ENCODE peak calls at places on chromosome 2, in five cellular contexts. X is ovary, Y is spleen, P is heart left ventricle, J is mammary epithelial cell. T is an unnamed sample.

GRCh38 chr2:238945433-238946150 is 97.7 kb downstream of the TWIST2 start:
- DNase-seq in X (peak; percentile 58), Y (peak; percentile 62), P (peak; percentile 42), J (no peak), T (no peak)

GRCh38 chr2:29892576-29892975 is 28.8 kb downstream of the ALK start:
- DNase-seq in X (no peak), Y (no peak), P (no peak), J (no peak), T (no peak)

GRCh38 chr2:49934481-49934880 is 780.2 kb upstream of the FSHR start:
- DNase-seq in X (no peak), Y (no peak), P (no peak), J (no peak), T (no peak)

GRCh38 chr2:97868986-97869721 is 126.6 kb downstream of the TMEM131 start:
- DNase-seq in X (no peak), Y (no peak), P (peak; percentile 81), J (peak; percentile 96), T (no peak)

GRCh38 chr2:96359310-96359709 is 23.7 kb downstream of the NCAPH start:
- DNase-seq in X (no peak), Y (no peak), P (no peak), J (no peak), T (no peak)

GRCh38 chr2:111705711-111706323 is 178.2 kb downstream of the ANAPC1 start:
- DNase-seq in X (no peak), Y (no peak), P (no peak), J (peak; percentile 89), T (peak; percentile 46)

GRCh38 chr2:218567797-218568189 is 358 bp downstream of the USP37 start:
- DNase-seq in X (no peak), Y (no peak), P (no peak), J (no peak), T (no peak)

GRCh38 chr2:11492720-11493119 is 26.8 kb upstream of the E2F6 start:
- DNase-seq in X (no peak), Y (no peak), P (no peak), J (no peak), T (no peak)

GRCh38 chr2:142065700-142066099 is 65.1 kb downstream of the LRP1B start:
- DNase-seq in X (no peak), Y (no peak), P (no peak), J (no peak), T (no peak)

GRCh38 chr2:71244302-71244660 is 17.4 kb upstream of the PAIP2B start:
- DNase-seq in X (no peak), Y (no peak), P (no peak), J (no peak), T (no peak)

GRCh38 chr2:102258386-102259074 is 52.8 kb upstream of the IL1RL1 start:
- DNase-seq in X (no peak), Y (no peak), P (no peak), J (peak; percentile 92), T (no peak)

GRCh38 chr2:79855264-79856006 is 342.6 kb downstream of the CTNNA2 start:
- DNase-seq in X (no peak), Y (no peak), P (no peak), J (no peak), T (no peak)

GRCh38 chr2:226849349-226849748 is 13.5 kb downstream of the RHBDD1 start:
- DNase-seq in X (no peak), Y (no peak), P (no peak), J (no peak), T (no peak)

DNA sequence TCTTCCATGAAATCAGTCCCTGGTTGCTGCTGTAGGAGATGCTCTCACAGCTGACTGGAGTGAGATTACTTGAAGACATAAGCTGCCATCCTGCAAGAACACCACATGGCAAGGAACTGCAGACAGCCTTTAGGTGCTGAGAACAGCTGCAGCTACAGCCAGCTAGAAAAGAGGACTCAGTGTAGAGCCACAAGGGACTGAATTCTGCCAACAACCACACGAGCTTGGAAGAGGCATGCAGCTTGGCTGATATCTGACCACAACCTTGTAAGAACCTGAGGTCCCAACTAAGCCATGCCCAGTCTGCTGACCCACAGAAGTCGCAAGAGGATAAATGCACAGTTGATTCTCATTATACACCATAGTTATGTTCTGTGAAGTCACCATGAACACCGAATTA is 181.8 kb upstream of the ARL4C start:
- DNase-seq in X (no peak), Y (no peak), P (no peak), J (no peak), T (no peak)
- H3K4me3 ChIP-seq in X (no peak overlapping the region), Y (no peak overlapping the region), P (no peak overlapping the region), J (no peak overlapping the region), T (no peak overlapping the region)

GRCh38 chr2:61176755-61177726 is 15.1 kb downstream of the C2orf74 start:
- DNase-seq in X (peak; percentile 93), Y (peak; percentile 99), P (peak; percentile 95), J (peak; percentile 90), T (peak; percentile 94)

GRCh38 chr2:61180686-61181085 is 18.7 kb downstream of the C2orf74 start:
- DNase-seq in X (no peak), Y (no peak), P (no peak), J (no peak), T (no peak)

GRCh38 chr2:61179701-61180639 is 18.0 kb downstream of the C2orf74 start:
- DNase-seq in X (peak; percentile 73), Y (no peak), P (peak; percentile 89), J (peak; percentile 30), T (no peak)

GRCh38 chr2:61177727-61178549 is 15.9 kb downstream of the C2orf74 start:
- DNase-seq in X (no peak), Y (peak; percentile 89), P (peak; percentile 48), J (peak; percentile 20), T (peak; percentile 68)

GRCh38 chr2:61178603-61179545 is 16.9 kb downstream of the C2orf74 start:
- DNase-seq in X (no peak), Y (peak; percentile 81), P (peak; percentile 36), J (no peak), T (no peak)
- H3K36me3 ChIP-seq in X (no peaks in the 10 kb centered on the region), Y (peaks cover 17% of the 10 kb centered on the region), P (peaks cover 10% of the 10 kb centered on the region), J (peaks cover 12% of the 10 kb centered on the region), T (peaks cover 22% of the 10 kb centered on the region)

GRCh38 chr2:1539441-1539840 is 126.2 kb downstream of the TPO start:
- DNase-seq in X (no peak), Y (no peak), P (no peak), J (no peak), T (no peak)
- TF ChIP-seq CTCF in X (no peak), Y (no peak), P (no peak), J (no peak), T (no peak)

GRCh38 chr2:195514365-195514764 is 142.7 kb upstream of the SLC39A10 start:
- DNase-seq in X (no peak), Y (no peak), P (no peak), J (no peak), T (no peak)

GRCh38 chr2:195513119-195513518 is 143.9 kb upstream of the SLC39A10 start:
- DNase-seq in X (no peak), Y (no peak), P (no peak), J (no peak), T (no peak)

GRCh38 chr2:195505701-195506100 is 151.3 kb upstream of the SLC39A10 start:
- DNase-seq in X (no peak), Y (no peak), P (no peak), J (no peak), T (peak; percentile 46)

GRCh38 chr2:195507447-195508221 is 149.4 kb upstream of the SLC39A10 start:
- DNase-seq in X (no peak), Y (no peak), P (no peak), J (no peak), T (no peak)

GRCh38 chr2:195509551-195509950 is 147.5 kb upstream of the SLC39A10 start:
- DNase-seq in X (no peak), Y (no peak), P (no peak), J (no peak), T (no peak)
- H3K4me3 ChIP-seq in X (no peak overlapping the region), Y (no peak overlapping the region), P (no peak overlapping the region), J (no peak overlapping the region), T (no peak overlapping the region)